ENCODE peak calls at places on chromosomes 11 and 22, in five cellular contexts. F is NCI-H774, Z is NCI-H460, X is progenitor cell of endocrine pancreas, Y is HFFc6. S is an unnamed sample.

GRCh38 chr11:100584201-100584600 is 102.9 kb upstream of the ARHGAP42 start:
- DNase-seq in Y (no peak), F (no peak), Z (no peak), X (no peak), S (no peak)

GRCh38 chr11:62513651-62514050 is 33.0 kb downstream of the AHNAK start:
- DNase-seq in X (no peak), Y (no peak), F (no peak), Z (no peak), S (no peak)

GRCh38 chr11:67387074-67387473 is 4.7 kb upstream of the RAD9A start:
- DNase-seq in Z (no peak), F (no peak), X (no peak), Y (no peak), S (no peak)

GRCh38 chr11:35087648-35088047 is 51.3 kb upstream of the CD44 start:
- DNase-seq in X (no peak), Y (no peak), F (no peak), Z (no peak), S (no peak)

GRCh38 chr11:82867495-82868082 is 32.6 kb downstream of the PRCP start:
- DNase-seq in X (peak), Z (peak), F (peak), Y (peak), S (no peak)

GRCh38 chr11:92251980-92252379 is 27.4 kb downstream of the FAT3 start:
- DNase-seq in Y (peak), Z (no peak), X (no peak), F (no peak), S (no peak)

GRCh38 chr22:37218399-37218770 is 6.1 kb upstream of the SSTR3 start:
- DNase-seq in F (no peak), X (no peak), Y (no peak), Z (no peak), S (no peak)

GRCh38 chr22:37139762-37140161 is 10.0 kb downstream of the IL2RB start:
- DNase-seq in Y (no peak), F (no peak), Z (no peak), X (no peak), S (no peak)

GRCh38 chr22:26658161-26658560 is 773 bp downstream of the MIAT start:
- DNase-seq in Y (no peak), F (no peak), Z (no peak), X (no peak), S (no peak)

GRCh38 chr11:102449651-102450570 is 2.7 kb downstream of the TMEM123 start:
- DNase-seq in X (no peak), Z (no peak), F (no peak), Y (no peak), S (no peak)

GRCh38 chr11:118618991-118619375 is 11.6 kb downstream of the PHLDB1 start:
- DNase-seq in Z (no peak), X (no peak), F (no peak), Y (peak), S (no peak)

GRCh38 chr22:49992921-49993648 is 19.5 kb downstream of the IL17REL start:
- DNase-seq in Z (peak), F (no peak), Y (peak), X (peak), S (peak)

GRCh38 chr11:45527898-45528297 is 137.5 kb downstream of the CHST1 start:
- DNase-seq in Y (no peak), Z (no peak), F (no peak), X (no peak), S (no peak)

GRCh38 chr11:31500560-31500959 is 8.9 kb downstream of the IMMP1L start:
- DNase-seq in X (no peak), Y (no peak), F (no peak), Z (no peak), S (no peak)

GRCh38 chr22:26949193-26949592 is 291.8 kb downstream of the MIAT start:
- DNase-seq in X (peak), F (no peak), Y (no peak), Z (peak), S (no peak)

GRCh38 chr11:2099523-2100316 is 39.5 kb downstream of the IGF2 start:
- DNase-seq in Y (no peak), X (no peak), Z (no peak), F (no peak), S (peak)

GRCh38 chr11:75328426-75329277 is 22.8 kb downstream of the ARRB1 start:
- DNase-seq in X (peak), Z (peak), F (peak), Y (peak), S (no peak)

GRCh38 chr22:44019416-44019815 is 4.7 kb upstream of the PARVB start:
- DNase-seq in Z (no peak), Y (no peak), F (no peak), X (no peak), S (no peak)

GRCh38 chr11:59200421-59200746 is 12.3 kb downstream of the MPEG1 start:
- DNase-seq in F (no peak), Y (no peak), X (no peak), Z (no peak), S (no peak)

GRCh38 chr22:38125038-38125610 is 14.6 kb upstream of the BAIAP2L2 start:
- DNase-seq in F (no peak), Y (no peak), X (no peak), Z (no peak), S (peak)

GRCh38 chr11:128343870-128344269 is 243.5 kb downstream of the ETS1 start:
- DNase-seq in X (no peak), Y (no peak), Z (no peak), F (no peak), S (no peak)

GRCh38 chr11:27497284-27497866 is 9.2 kb downstream of the LIN7C start:
- DNase-seq in X (no peak), Y (peak), Z (no peak), F (no peak), S (no peak)

GRCh38 chr11:94519478-94520084 is 7.3 kb downstream of the C11orf97 start:
- DNase-seq in Y (peak), Z (peak), X (no peak), F (peak), S (no peak)

GRCh38 chr11:83663446-83663845 is 377.3 kb upstream of the CCDC90B start:
- DNase-seq in Z (no peak), Y (no peak), X (no peak), F (no peak), S (no peak)

GRCh38 chr22:48630848-48631247 is 1196.8 kb downstream of the BRD1 start:
- DNase-seq in Y (no peak), X (no peak), F (no peak), Z (no peak), S (peak)